ENCODE peak calls at places on chromosome 5, in four cellular contexts. Y is hepatic stellate cell, M is activated T-cell treated with anti-CD3 and anti-CD28 coated beads for 24 hours, W is NCI-H774. Q is an unnamed sample.
A peak's percentile ranks its signal among the peaks of the same experiment; 100 is the strongest.

GRCh38 chr5:79628276-79628675 is 16.0 kb downstream of the TENT2 start:
- DNase-seq in Y (no peak), M (no peak), W (no peak), Q (no peak)

GRCh38 chr5:79636981-79637733 is 24.9 kb downstream of the TENT2 start:
- DNase-seq in Y (no peak), M (no peak), W (no peak), Q (no peak)

GRCh38 chr5:129460121-129460950 is at the start of gene ADAMTS19:
- DNase-seq in Y (no peak), M (no peak), W (no peak), Q (peak; percentile 31)

GRCh38 chr5:107184066-107184465 is 486.7 kb downstream of the EFNA5 start:
- DNase-seq in Y (no peak), M (no peak), W (no peak), Q (no peak)

GRCh38 chr5:177355162-177355867 is 2.4 kb upstream of the RGS14 start:
- DNase-seq in Y (no peak), M (no peak), W (no peak), Q (no peak)

GRCh38 chr5:54251981-54252380 is 58.4 kb downstream of the ARL15 start:
- DNase-seq in Y (no peak), M (no peak), W (no peak), Q (no peak)

GRCh38 chr5:56950626-56951130 is 1.2 kb downstream of the MIER3 start:
- DNase-seq in Y (peak; percentile 70), M (peak; percentile 38), W (no peak), Q (peak; percentile 58)

GRCh38 chr5:34905564-34905963 is 9.7 kb downstream of the RAD1 start:
- DNase-seq in Y (no peak), M (no peak), W (no peak), Q (no peak)

GRCh38 chr5:128905225-128906110 is 59.8 kb upstream of the SLC27A6 start:
- DNase-seq in Y (peak; percentile 8), M (peak; percentile 10), W (peak; percentile 51), Q (peak; percentile 27)

GRCh38 chr5:167802755-167803431 is 488.6 kb upstream of the WWC1 start:
- DNase-seq in Y (no peak), M (no peak), W (no peak), Q (peak; percentile 36)

GRCh38 chr5:65359981-65360380 is 121.7 kb downstream of the ADAMTS6 start:
- DNase-seq in Y (no peak), M (no peak), W (no peak), Q (no peak)

GRCh38 chr5:158590936-158591863 is 508.5 kb downstream of the EBF1 start:
- DNase-seq in Y (no peak), M (no peak), W (no peak), Q (no peak)

GRCh38 chr5:142740474-142740873 is 29.7 kb upstream of the ARHGAP26 start:
- DNase-seq in Y (no peak), M (no peak), W (peak; percentile 18), Q (no peak)

GRCh38 chr5:52638732-52639131 is 149.0 kb upstream of the ITGA1 start:
- DNase-seq in Y (no peak), M (no peak), W (no peak), Q (no peak)

GRCh38 chr5:759111-759741 is 25.3 kb downstream of the ZDHHC11B start:
- DNase-seq in Y (peak; percentile 53), M (no peak), W (peak; percentile 75), Q (no peak)

GRCh38 chr5:179766021-179766725 is 27.6 kb upstream of the LTC4S start:
- DNase-seq in Y (no peak), M (no peak), W (no peak), Q (no peak)

GRCh38 chr5:146965781-146966659 is 87.5 kb upstream of the PPP2R2B start:
- DNase-seq in Y (peak; percentile 29), M (peak; percentile 33), W (peak; percentile 67), Q (peak; percentile 67)

GRCh38 chr5:177479774-177480173 is 6.3 kb upstream of the DBN1 start:
- DNase-seq in Y (no peak), M (no peak), W (no peak), Q (no peak)

GRCh38 chr5:12292610-12293204 is 388.5 kb upstream of the CTNND2 start:
- DNase-seq in Y (no peak), M (no peak), W (no peak), Q (peak; percentile 6)

GRCh38 chr5:8689773-8690172 is 820.8 kb downstream of the MTRR start:
- DNase-seq in Y (no peak), M (no peak), W (no peak), Q (no peak)

GRCh38 chr5:178995341-178995690 is 196 bp upstream of the GRM6 start:
- DNase-seq in Y (no peak), M (no peak), W (no peak), Q (no peak)

GRCh38 chr5:88675159-88675757 is 207.7 kb downstream of the MEF2C start:
- DNase-seq in Y (no peak), M (no peak), W (peak; percentile 75), Q (no peak)

GRCh38 chr5:140806834-140807775 is at the start of gene PCDHA4:
- DNase-seq in Y (peak; percentile 9), M (no peak), W (peak; percentile 80), Q (no peak)

GRCh38 chr5:6707852-6708251 is 5.4 kb upstream of the TENT4A start:
- DNase-seq in Y (no peak), M (no peak), W (no peak), Q (no peak)

GRCh38 chr5:173479711-173480110 is 136.7 kb downstream of the BOD1 start:
- DNase-seq in Y (no peak), M (no peak), W (no peak), Q (no peak)

GRCh38 chr5:173099461-173099860 is 43.3 kb downstream of the CREBRF start:
- DNase-seq in Y (no peak), M (no peak), W (no peak), Q (no peak)

GRCh38 chr5:14816999-14817761 is 54.4 kb downstream of the ANKH start:
- DNase-seq in Y (peak; percentile 19), M (peak; percentile 11), W (no peak), Q (peak; percentile 40)

GRCh38 chr5:178074266-178074952 is 38.9 kb upstream of the N4BP3 start:
- DNase-seq in Y (no peak), M (no peak), W (no peak), Q (peak; percentile 59)

GRCh38 chr5:50325237-50325832 is 115.8 kb downstream of the EMB start:
- DNase-seq in Y (no peak), M (no peak), W (no peak), Q (peak; percentile 47)

GRCh38 chr5:131245948-131246347 is 17.9 kb upstream of the CDC42SE2 start:
- DNase-seq in Y (no peak), M (no peak), W (no peak), Q (no peak)

GRCh38 chr5:116271432-116271831 is 186.6 kb downstream of the COMMD10 start:
- DNase-seq in Y (no peak), M (no peak), W (no peak), Q (no peak)

GRCh38 chr5:168315991-168316578 is 24.6 kb downstream of the WWC1 start:
- DNase-seq in Y (no peak), M (no peak), W (peak; percentile 69), Q (no peak)

GRCh38 chr5:123091258-123091987 is 2.4 kb downstream of the PRDM6 start:
- DNase-seq in Y (no peak), M (no peak), W (no peak), Q (no peak)

Q was measured in HTR-8/SVneo.